ENCODE peak calls at places on chromosomes 7 and 10, in ten cellular contexts. A is astrocyte of the spinal cord; E is mammary epithelial cell; D is CD8-positive, alpha-beta memory T cell; Z is upper lobe of left lung; V is astrocyte of the cerebellum; H is Peyer's patch; I is BE2C; K is iPS DF 6.9; N is OCI-LY7. U is an unnamed sample.

GRCh38 chr7:70627488-70627887 is 504.5 kb upstream of the GALNT17 start:
- DNase-seq in D (no peak), H (no peak), E (no peak), K (no peak), A (no peak), Z (no peak), V (no peak), I (no peak), N (no peak), U (no peak)

GRCh38 chr10:72692897-72693598 is 1.1 kb downstream of the MCU start:
- DNase-seq in Z (no peak), E (peak; percentile 26), N (peak; percentile 45), K (no peak), V (no peak), D (no peak), I (no peak), A (peak; percentile 46), H (no peak), U (no peak)

GRCh38 chr10:133481657-133482056 is 27.9 kb downstream of the SCART1 start:
- DNase-seq in I (no peak), V (no peak), Z (peak; percentile 2), K (no peak), H (no peak), E (no peak), A (no peak), N (no peak), D (no peak), U (no peak)

GRCh38 chr7:126436213-126436868 is 816.4 kb downstream of the GRM8 start:
- DNase-seq in Z (no peak), H (no peak), E (no peak), A (no peak), D (no peak), N (no peak), K (no peak), V (no peak), I (no peak), U (no peak)

GRCh38 chr10:4213441-4213840 is 428.4 kb upstream of the KLF6 start:
- DNase-seq in V (no peak), D (no peak), H (no peak), I (no peak), K (no peak), N (no peak), E (peak; percentile 38), A (no peak), Z (no peak), U (no peak)

GRCh38 chr10:29946953-29947700 is 112.3 kb downstream of the JCAD start:
- DNase-seq in A (peak; percentile 95), E (peak; percentile 88), Z (no peak), K (no peak), I (no peak), H (no peak), N (no peak), D (no peak), V (peak; percentile 91), U (no peak)

GRCh38 chr7:13110107-13110506 is 422.7 kb downstream of the ARL4A start:
- DNase-seq in D (no peak), H (no peak), A (no peak), V (no peak), Z (peak; percentile 25), K (no peak), N (no peak), I (no peak), E (no peak), U (no peak)

GRCh38 chr10:88791924-88792323 is 10.6 kb upstream of the LIPM start:
- DNase-seq in E (peak; percentile 25), K (peak; percentile 13), Z (no peak), I (peak; percentile 28), N (peak; percentile 8), H (peak; percentile 48), A (no peak), D (no peak), V (no peak), U (peak; percentile 41)

GRCh38 chr10:36171546-36171945 is 529.5 kb upstream of the FZD8 start:
- DNase-seq in I (no peak), A (peak; percentile 25), V (no peak), E (peak; percentile 9), D (no peak), Z (no peak), K (no peak), H (no peak), N (no peak), U (no peak)

GRCh38 chr7:50335795-50336754 is 31.6 kb downstream of the IKZF1 start:
- DNase-seq in I (peak; percentile 63), A (no peak), D (peak; percentile 71), H (peak; percentile 81), V (no peak), K (no peak), E (no peak), N (peak; percentile 71), Z (peak; percentile 85), U (peak; percentile 86)

GRCh38 chr7:132783824-132784223 is 207.6 kb upstream of the PLXNA4 start:
- DNase-seq in I (no peak), Z (no peak), V (peak; percentile 84), N (no peak), A (peak; percentile 92), E (peak; percentile 63), K (no peak), D (no peak), H (no peak), U (no peak)

GRCh38 chr7:37247881-37248280 is 200.8 kb downstream of the ELMO1 start:
- DNase-seq in I (no peak), D (no peak), E (peak; percentile 3), Z (no peak), H (no peak), V (peak; percentile 13), A (no peak), N (no peak), K (no peak), U (no peak)

GRCh38 chr7:34392972-34393371 is 265.0 kb upstream of the NPSR1 start:
- DNase-seq in Z (no peak), E (no peak), N (no peak), A (no peak), K (no peak), D (no peak), H (no peak), I (no peak), V (no peak), U (no peak)
- H3K4me3 ChIP-seq in Z (no peak overlapping the region), E (no peak overlapping the region), N (no peak overlapping the region), A (no peak overlapping the region), K (no peak overlapping the region), D (no peak overlapping the region), H (no peak overlapping the region), I (no peak overlapping the region), V (no peak overlapping the region), U (no peak overlapping the region)

GRCh38 chr10:79398642-79399041 is 46.8 kb downstream of the ZCCHC24 start:
- DNase-seq in N (no peak), D (no peak), A (no peak), E (no peak), V (no peak), I (no peak), Z (no peak), K (no peak), H (no peak), U (no peak)
- H3K4me3 ChIP-seq in N (no peak overlapping the region), D (no peak overlapping the region), A (no peak overlapping the region), E (no peak overlapping the region), V (no peak overlapping the region), I (no peak overlapping the region), Z (no peak overlapping the region), K (no peak overlapping the region), H (no peak overlapping the region), U (no peak overlapping the region)

GRCh38 chr10:75399461-75400162 is 2.0 kb downstream of the ZNF503 start:
- DNase-seq in D (peak; percentile 21), A (peak; percentile 78), I (peak; percentile 82), N (no peak), H (peak; percentile 89), V (no peak), E (peak; percentile 71), Z (peak; percentile 93), K (no peak), U (no peak)
- H3K4me3 ChIP-seq in D (no peak overlapping the region), A (peak overlapping the region; percentile 99), I (peak overlapping the region; percentile 93), N (no peak overlapping the region), H (peak overlapping the region; percentile 58), V (peak overlapping the region; percentile 100), E (peak overlapping the region; percentile 98), Z (peak overlapping the region; percentile 94), K (no peak overlapping the region), U (no peak overlapping the region)

DNA sequence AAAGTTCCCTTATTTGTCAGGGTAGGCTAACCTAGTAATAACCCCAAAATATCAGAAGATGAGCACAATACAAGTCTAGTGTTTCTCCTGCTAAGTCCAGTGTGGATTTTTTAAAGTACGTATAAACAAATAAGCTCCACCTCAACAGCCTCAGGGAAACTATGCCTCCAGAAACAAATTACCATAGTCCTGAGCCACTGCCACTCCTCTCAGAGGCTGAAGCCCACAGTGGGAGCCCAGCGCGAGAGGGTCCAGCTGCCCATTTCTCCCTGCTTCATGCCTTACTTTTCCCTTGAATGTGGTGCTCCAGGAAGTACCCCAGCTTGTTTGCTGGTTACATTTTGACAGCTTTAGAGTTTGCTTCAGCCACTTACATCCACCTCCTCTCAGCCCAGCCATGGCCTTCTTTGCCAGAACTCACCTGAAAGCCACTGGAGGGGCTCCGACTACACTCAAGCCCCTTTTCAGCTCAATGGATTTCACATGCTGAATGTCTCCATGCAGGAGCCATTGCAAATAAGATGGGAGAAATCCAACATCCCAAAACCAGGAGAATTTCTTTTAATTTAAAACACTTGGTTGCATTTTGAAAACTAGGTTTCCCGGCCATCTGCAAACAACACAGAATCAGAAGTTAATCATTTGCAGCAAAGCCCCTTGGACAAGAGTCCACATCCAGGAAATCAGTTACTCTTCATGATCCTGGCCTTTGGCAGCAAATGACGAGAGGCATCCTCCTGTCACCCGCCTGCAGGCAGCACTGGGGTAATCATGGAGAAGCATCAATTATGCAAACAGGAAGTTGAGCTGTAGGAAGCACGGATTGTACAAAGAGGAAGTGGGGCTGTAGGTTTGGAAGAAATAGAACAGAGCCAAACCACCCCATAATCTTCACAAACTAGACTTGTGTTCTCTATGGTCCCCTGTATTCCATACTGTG is 138.1 kb downstream of the HERPUD2 start:
- DNase-seq in K (no peak), Z (no peak), N (no peak), A (no peak), H (no peak), E (no peak), V (no peak), I (no peak), D (no peak), U (no peak)
- H3K4me3 ChIP-seq in K (no peak overlapping the region), Z (no peak overlapping the region), N (no peak overlapping the region), A (no peak overlapping the region), H (no peak overlapping the region), E (no peak overlapping the region), V (no peak overlapping the region), I (no peak overlapping the region), D (no peak overlapping the region), U (no peak overlapping the region)